ENCODE peak calls at places on chromosomes 4 and X, in six cellular contexts. U is cardiac muscle cell, L is HFFc6, K is lung, T is foreskin fibroblast, D is AG09309. F is an unnamed sample.

GRCh38 chrX:39736219-39737211 is 361.2 kb downstream of the BCOR start:
- DNase-seq in K (peak; percentile 61), T (peak; percentile 75), L (peak; percentile 65), U (peak; percentile 89), D (peak; percentile 57), F (peak; percentile 31)

GRCh38 chr4:48258845-48259397 is 10.7 kb downstream of the TEC start:
- DNase-seq in T (no peak), U (no peak), L (no peak), K (no peak), D (no peak), F (no peak)

GRCh38 chrX:14476169-14476568 is 53.2 kb upstream of the GLRA2 start:
- DNase-seq in K (no peak), U (no peak), T (peak; percentile 67), D (no peak), L (no peak), F (no peak)

GRCh38 chr4:181162266-181163063 is 1080.7 kb upstream of the TENM3 start:
- DNase-seq in T (no peak), U (no peak), D (no peak), L (no peak), K (no peak), F (no peak)

GRCh38 chrX:153966283-153966688 is 5.3 kb downstream of the HCFC1 start:
- DNase-seq in D (no peak), L (no peak), K (no peak), U (no peak), T (no peak), F (no peak)

GRCh38 chr4:118749347-118749988 is 64.3 kb downstream of the METTL14 start:
- DNase-seq in K (no peak), L (no peak), D (no peak), T (no peak), U (no peak), F (no peak)

GRCh38 chr4:166259081-166259480 is 386.0 kb downstream of the TLL1 start:
- DNase-seq in U (no peak), T (no peak), K (no peak), L (no peak), D (no peak), F (no peak)

GRCh38 chrX:110003167-110004156 is 548 bp downstream of the TMEM164 start:
- DNase-seq in L (no peak), K (no peak), T (peak; percentile 46), U (peak; percentile 23), D (no peak), F (peak; percentile 9)

GRCh38 chr4:180665994-180666818 is 1577.0 kb upstream of the TENM3 start:
- DNase-seq in K (no peak), D (peak; percentile 1), U (peak; percentile 62), L (peak; percentile 45), T (peak; percentile 2), F (peak; percentile 26)

GRCh38 chrX:70449457-70449966 is 4.9 kb downstream of the DLG3 start:
- DNase-seq in U (no peak), T (no peak), D (no peak), L (no peak), K (no peak), F (no peak)

GRCh38 chr4:26320159-26320452 is 708 bp upstream of the RBPJ start:
- DNase-seq in U (peak; percentile 42), L (peak; percentile 28), T (peak; percentile 55), K (no peak), D (no peak), F (no peak)

GRCh38 chrX:97065973-97066372 is 182.3 kb downstream of the RPA4 start:
- DNase-seq in T (peak; percentile 23), K (no peak), U (no peak), L (no peak), D (no peak), F (no peak)

GRCh38 chr4:139014391-139015268 is 951 bp upstream of the NOCT start:
- DNase-seq in T (peak; percentile 89), D (peak; percentile 82), L (peak; percentile 88), K (peak; percentile 29), U (peak; percentile 95), F (peak; percentile 94)

GRCh38 chrX:68079961-68080360 is 353.3 kb downstream of the OPHN1 start:
- DNase-seq in L (no peak), K (no peak), U (peak; percentile 4), T (peak; percentile 51), D (no peak), F (no peak)

GRCh38 chr4:182533948-182534347 is 290.7 kb downstream of the TENM3 start:
- DNase-seq in K (no peak), D (no peak), U (peak; percentile 6), L (peak; percentile 41), T (peak; percentile 70), F (peak; percentile 62)

GRCh38 chr4:78720994-78721677 is 55.0 kb upstream of the BMP2K start:
- DNase-seq in K (peak; percentile 32), U (no peak), T (no peak), D (no peak), L (no peak), F (no peak)

GRCh38 chrX:39928704-39929439 is 168.9 kb downstream of the BCOR start:
- DNase-seq in K (no peak), D (no peak), T (no peak), L (no peak), U (no peak), F (peak; percentile 58)

GRCh38 chrX:118251251-118251650 is 94.7 kb upstream of the WDR44 start:
- DNase-seq in L (no peak), U (peak; percentile 27), T (peak; percentile 76), K (no peak), D (no peak), F (no peak)

GRCh38 chr4:92968556-92968955 is 664.8 kb downstream of the GRID2 start:
- DNase-seq in L (no peak), D (no peak), T (peak; percentile 47), K (no peak), U (no peak), F (no peak)

GRCh38 chrX:108312938-108313337 is 125.3 kb downstream of the COL4A6 start:
- DNase-seq in K (no peak), D (no peak), T (peak; percentile 80), U (peak; percentile 37), L (peak; percentile 41), F (peak; percentile 67)

GRCh38 chr4:173174184-173175156 is 5.9 kb downstream of the GALNT7 start:
- DNase-seq in L (no peak), K (no peak), T (peak; percentile 18), U (no peak), D (no peak), F (no peak)

GRCh38 chr4:87805971-87806370 is 6.6 kb downstream of the IBSP start:
- DNase-seq in T (peak; percentile 50), U (peak; percentile 39), D (no peak), K (no peak), L (peak; percentile 38), F (peak; percentile 4)

GRCh38 chr4:55345054-55345453 is 988 bp upstream of the SRD5A3 start:
- DNase-seq in U (no peak), L (no peak), D (no peak), K (peak; percentile 6), T (no peak), F (no peak)

GRCh38 chr4:142435599-142436235 is 410.4 kb downstream of the INPP4B start:
- DNase-seq in D (no peak), U (no peak), K (no peak), L (no peak), T (no peak), F (no peak)

GRCh38 chrX:17511556-17511955 is 136.6 kb downstream of the NHS start:
- DNase-seq in U (no peak), T (peak; percentile 52), K (no peak), L (no peak), D (no peak), F (no peak)

GRCh38 chrX:123818243-123818642 is 41.6 kb upstream of the XIAP start:
- DNase-seq in U (no peak), L (peak; percentile 87), K (no peak), D (no peak), T (peak; percentile 90), F (no peak)

DNA sequence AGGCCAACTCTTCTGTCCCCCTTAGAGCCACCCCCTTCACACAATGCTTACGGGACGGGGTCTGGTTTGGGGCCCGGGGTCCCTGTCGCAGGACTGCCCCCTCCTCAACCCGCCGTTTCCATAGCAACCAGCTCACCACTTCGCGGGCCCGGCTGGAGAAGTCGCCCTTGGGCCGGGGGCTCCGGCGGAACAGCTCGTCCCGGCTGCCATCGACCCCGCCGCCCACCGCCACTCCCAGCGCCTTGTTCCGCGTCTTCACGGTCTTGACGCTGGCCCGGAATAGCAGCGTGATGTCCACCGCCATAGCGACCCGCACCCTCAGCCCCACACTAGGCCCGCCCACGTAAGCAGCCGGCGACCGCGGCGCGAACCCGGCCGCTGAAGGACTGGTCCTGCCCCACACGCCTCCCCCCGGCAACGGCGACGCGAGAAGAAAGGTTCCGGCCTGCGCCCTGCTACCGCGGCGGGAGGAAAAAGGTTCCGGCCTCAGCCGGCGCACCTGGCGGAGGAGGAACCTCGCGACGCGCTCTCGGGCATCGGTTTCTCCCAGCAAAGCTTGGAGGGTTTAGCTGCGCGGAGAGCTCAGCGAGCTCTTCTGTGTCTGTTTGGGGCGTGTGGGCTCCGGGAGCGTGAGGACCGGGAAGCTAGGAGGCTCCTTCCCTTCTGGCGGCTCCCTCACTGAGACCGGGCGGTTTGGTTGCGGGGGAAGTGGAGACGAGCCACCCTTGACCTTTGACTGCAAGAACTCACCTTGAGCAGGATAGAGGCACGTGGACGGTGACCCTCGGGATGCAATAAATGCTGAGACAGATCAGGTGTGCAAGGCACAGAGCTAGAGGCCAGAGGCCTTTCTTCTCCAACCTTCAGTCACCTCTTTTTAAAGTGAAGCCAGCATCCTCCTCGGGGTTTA is at the start of gene STX18:
- DNase-seq in D (peak; percentile 49), K (peak; percentile 90), T (peak; percentile 95), L (peak; percentile 74), U (peak; percentile 93), F (peak; percentile 71)
- TF ChIP-seq CTCF in D (no peak), K (no peak), T (no peak), L (no peak), U (no peak), F (no peak)

DNA sequence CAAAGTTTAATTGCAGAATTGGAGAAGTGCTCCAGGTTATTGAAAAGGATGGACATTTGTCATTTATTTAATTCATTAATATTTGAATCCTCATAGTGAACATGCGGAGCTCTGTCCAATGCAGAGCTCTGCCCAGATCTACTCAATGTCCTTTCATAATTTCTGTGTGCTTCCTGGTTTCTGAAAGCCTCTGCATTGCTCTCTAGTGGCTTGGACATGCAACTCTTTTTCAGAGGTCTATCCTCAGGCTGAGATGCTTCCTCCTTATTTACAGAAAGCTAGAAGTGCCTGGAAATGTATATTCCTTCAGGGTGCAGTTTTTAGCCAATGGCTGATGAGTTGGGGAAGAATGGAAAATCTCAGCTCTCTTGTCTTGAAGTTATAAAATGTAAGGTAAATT is 786.1 kb upstream of the AADAT start:
- DNase-seq in K (no peak), T (no peak), L (no peak), U (no peak), D (no peak), F (no peak)
- TF ChIP-seq CTCF in K (no peak), T (no peak), L (no peak), U (no peak), D (no peak), F (no peak)

GRCh38 chr4:95204267-95204835 is 344.4 kb downstream of the UNC5C start:
- DNase-seq in K (no peak), U (peak; percentile 6), T (no peak), D (no peak), L (no peak), F (no peak)
- TF ChIP-seq CTCF in K (no peak), U (no peak), T (no peak), D (no peak), L (no peak), F (no peak)

GRCh38 chrX:47958943-47959342 is 44.8 kb downstream of the ZNF182 start:
- DNase-seq in L (no peak), U (peak; percentile 26), T (peak; percentile 6), D (no peak), K (no peak), F (no peak)
- TF ChIP-seq CTCF in L (peak; percentile 28), U (peak; percentile 35), T (no peak), D (peak; percentile 15), K (peak; percentile 1), F (no peak)

GRCh38 chr4:111778543-111778942 is 366.7 kb upstream of the FAM241A start:
- DNase-seq in T (peak; percentile 38), K (no peak), D (no peak), L (peak; percentile 35), U (no peak), F (no peak)
- TF ChIP-seq CTCF in T (peak; percentile 37), K (no peak), D (peak; percentile 26), L (peak; percentile 66), U (no peak), F (no peak)